ENCODE peak calls at places on chromosomes 5 and 9, in four cellular contexts. One of them, this sample, is unnamed.

GRCh38 chr9:94757158-94757557 is 30.7 kb downstream of the AOPEP start:
- DNase-seq in HCT116: no peak
- DNase-seq in K562: peak; percentile 49
- DNase-seq in ovary: no peak
- DNase-seq in this sample: no peak

GRCh38 chr5:1468247-1468612 is 23.0 kb upstream of the SLC6A3 start:
- DNase-seq in K562: peak; percentile 48
- DNase-seq in HCT116: no peak
- DNase-seq in ovary: no peak
- DNase-seq in this sample: no peak

GRCh38 chr9:113857875-113858274 is 18.2 kb upstream of the ZNF618 start:
- DNase-seq in ovary: no peak
- DNase-seq in HCT116: no peak
- DNase-seq in K562: no peak
- DNase-seq in this sample: no peak

GRCh38 chr9:114172981-114173833 is 17.9 kb downstream of the COL27A1 start:
- DNase-seq in ovary: no peak
- DNase-seq in K562: no peak
- DNase-seq in HCT116: no peak
- DNase-seq in this sample: no peak

GRCh38 chr5:65803699-65804426 is 81.9 kb downstream of the NLN start:
- DNase-seq in HCT116: no peak
- DNase-seq in ovary: no peak
- DNase-seq in K562: no peak
- DNase-seq in this sample: no peak

GRCh38 chr9:35367451-35367850 is 122.5 kb upstream of the RUSC2 start:
- DNase-seq in K562: no peak
- DNase-seq in ovary: no peak
- DNase-seq in HCT116: no peak
- DNase-seq in this sample: no peak

GRCh38 chr5:107669543-107670027 is 1.2 kb downstream of the EFNA5 start:
- DNase-seq in ovary: peak; percentile 36
- DNase-seq in HCT116: no peak
- DNase-seq in K562: no peak
- DNase-seq in this sample: no peak

GRCh38 chr5:157458835-157459234 is 1.2 kb upstream of the NIPAL4 start:
- DNase-seq in K562: no peak
- DNase-seq in HCT116: no peak
- DNase-seq in ovary: no peak
- DNase-seq in this sample: no peak

GRCh38 chr9:121876658-121877271 is 216.3 kb downstream of the TTLL11 start:
- DNase-seq in HCT116: no peak
- DNase-seq in K562: no peak
- DNase-seq in ovary: no peak
- DNase-seq in this sample: no peak

GRCh38 chr9:129220771-129221170 is 42.7 kb upstream of the IER5L start:
- DNase-seq in ovary: no peak
- DNase-seq in K562: no peak
- DNase-seq in HCT116: no peak
- DNase-seq in this sample: no peak

GRCh38 chr9:36217256-36217968 is 26.7 kb downstream of the CLTA start:
- DNase-seq in K562: no peak
- DNase-seq in ovary: no peak
- DNase-seq in HCT116: no peak
- DNase-seq in this sample: no peak

GRCh38 chr5:141841376-141841775 is 36.8 kb downstream of the PCDH1 start:
- DNase-seq in HCT116: no peak
- DNase-seq in K562: no peak
- DNase-seq in ovary: no peak
- DNase-seq in this sample: no peak
- TF ChIP-seq POLR2A in HCT116: no peak
- TF ChIP-seq POLR2A in K562: no peak
- TF ChIP-seq POLR2A in ovary: no peak
- TF ChIP-seq POLR2A in this sample: no peak

GRCh38 chr9:96566401-96567202 is 53.0 kb downstream of the CDC14B start:
- DNase-seq in HCT116: peak; percentile 88
- DNase-seq in ovary: peak; percentile 68
- DNase-seq in K562: peak; percentile 81
- DNase-seq in this sample: peak; percentile 79

GRCh38 chr9:96564217-96564616 is 55.4 kb downstream of the CDC14B start:
- DNase-seq in ovary: no peak
- DNase-seq in K562: no peak
- DNase-seq in HCT116: no peak
- DNase-seq in this sample: no peak

GRCh38 chr9:96565684-96566360 is 53.8 kb downstream of the CDC14B start:
- DNase-seq in ovary: no peak
- DNase-seq in HCT116: no peak
- DNase-seq in K562: no peak
- DNase-seq in this sample: no peak

GRCh38 chr9:96567203-96567700 is 52.4 kb downstream of the CDC14B start:
- DNase-seq in K562: no peak
- DNase-seq in ovary: no peak
- DNase-seq in HCT116: no peak
- DNase-seq in this sample: peak; percentile 40
- TF ChIP-seq POLR2A in K562: no peak
- TF ChIP-seq POLR2A in ovary: no peak
- TF ChIP-seq POLR2A in HCT116: no peak
- TF ChIP-seq POLR2A in this sample: no peak

DNA sequence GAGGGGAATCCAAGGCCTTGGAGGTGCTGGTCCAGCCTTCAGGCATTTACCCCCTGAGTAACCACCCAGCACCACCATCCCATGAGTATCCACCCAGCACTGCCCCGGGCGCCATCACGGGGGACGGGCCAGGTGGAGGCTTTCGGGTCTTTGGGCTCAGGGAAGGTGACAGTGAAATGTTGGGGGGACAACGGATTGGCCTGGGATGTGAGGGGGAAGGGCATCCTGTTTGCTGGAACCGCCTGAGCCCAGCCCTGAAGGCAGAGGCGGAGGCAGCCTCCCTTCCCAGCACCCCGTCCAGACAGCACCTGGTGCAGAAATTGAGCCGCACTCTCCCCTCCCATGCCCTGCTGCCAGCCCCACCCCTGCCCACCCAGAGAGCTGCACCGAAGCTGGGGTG is 17.0 kb downstream of the ASS1 start:
- DNase-seq in ovary: no peak
- DNase-seq in K562: no peak
- DNase-seq in HCT116: no peak
- DNase-seq in this sample: no peak
- TF ChIP-seq POLR2A in ovary: no peak
- TF ChIP-seq POLR2A in K562: no peak
- TF ChIP-seq POLR2A in HCT116: no peak
- TF ChIP-seq POLR2A in this sample: no peak

GRCh38 chr9:134944916-134945315 is 27.2 kb upstream of the FCN1 start:
- DNase-seq in K562: no peak
- DNase-seq in HCT116: no peak
- DNase-seq in ovary: peak; percentile 38
- DNase-seq in this sample: no peak

GRCh38 chr9:134944351-134944802 is 26.7 kb upstream of the FCN1 start:
- DNase-seq in ovary: peak; percentile 61
- DNase-seq in K562: no peak
- DNase-seq in HCT116: no peak
- DNase-seq in this sample: no peak

GRCh38 chr9:134947265-134947955 is 29.7 kb upstream of the FCN1 start:
- DNase-seq in ovary: peak; percentile 55
- DNase-seq in K562: no peak
- DNase-seq in HCT116: no peak
- DNase-seq in this sample: no peak

GRCh38 chr9:134946663-134947062 is 29.0 kb upstream of the FCN1 start:
- DNase-seq in K562: no peak
- DNase-seq in ovary: no peak
- DNase-seq in HCT116: no peak
- DNase-seq in this sample: no peak

GRCh38 chr9:134945509-134946275 is 28.0 kb upstream of the FCN1 start:
- DNase-seq in HCT116: no peak
- DNase-seq in ovary: no peak
- DNase-seq in K562: no peak
- DNase-seq in this sample: no peak
- TF ChIP-seq POLR2A in HCT116: no peak
- TF ChIP-seq POLR2A in ovary: no peak
- TF ChIP-seq POLR2A in K562: no peak
- TF ChIP-seq POLR2A in this sample: no peak

GRCh38 chr9:112555091-112555643 is 68.5 kb downstream of the KIAA1958 start:
- DNase-seq in K562: no peak
- DNase-seq in HCT116: no peak
- DNase-seq in ovary: no peak
- DNase-seq in this sample: no peak

GRCh38 chr9:112555844-112556482 is 69.3 kb downstream of the KIAA1958 start:
- DNase-seq in HCT116: no peak
- DNase-seq in K562: no peak
- DNase-seq in ovary: no peak
- DNase-seq in this sample: peak; percentile 21

GRCh38 chr9:112556497-112557085 is 70.0 kb downstream of the KIAA1958 start:
- DNase-seq in K562: no peak
- DNase-seq in HCT116: no peak
- DNase-seq in ovary: no peak
- DNase-seq in this sample: no peak

GRCh38 chr9:112553256-112553826 is 66.7 kb downstream of the KIAA1958 start:
- DNase-seq in HCT116: no peak
- DNase-seq in K562: no peak
- DNase-seq in ovary: no peak
- DNase-seq in this sample: no peak

DNA sequence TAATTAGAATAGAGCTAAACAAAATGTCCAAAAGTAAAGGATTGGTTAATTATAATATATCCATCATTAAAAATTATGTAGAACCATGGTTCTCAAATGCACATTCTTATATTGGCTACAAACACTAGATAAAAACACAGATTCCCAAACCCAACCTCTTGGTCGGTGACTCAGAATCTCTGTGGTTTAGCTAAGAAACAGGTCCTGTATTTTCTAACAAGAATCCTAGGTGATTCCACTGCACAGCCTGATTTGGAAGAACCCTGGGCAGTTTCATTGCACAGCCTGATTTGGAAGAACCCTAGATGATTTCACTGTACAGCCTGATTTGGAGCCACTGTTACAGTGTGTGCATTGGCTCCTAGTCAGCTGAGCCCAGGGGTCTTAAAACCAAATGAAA is 67.9 kb downstream of the KIAA1958 start:
- DNase-seq in HCT116: no peak
- DNase-seq in ovary: no peak
- DNase-seq in K562: no peak
- DNase-seq in this sample: no peak
- TF ChIP-seq POLR2A in HCT116: no peak
- TF ChIP-seq POLR2A in ovary: no peak
- TF ChIP-seq POLR2A in K562: no peak
- TF ChIP-seq POLR2A in this sample: no peak

GRCh38 chr5:118616281-118616680 is 372.1 kb downstream of the DTWD2 start:
- DNase-seq in ovary: no peak
- DNase-seq in HCT116: no peak
- DNase-seq in K562: no peak
- DNase-seq in this sample: no peak
- TF ChIP-seq POLR2A in ovary: no peak
- TF ChIP-seq POLR2A in HCT116: no peak
- TF ChIP-seq POLR2A in K562: no peak
- TF ChIP-seq POLR2A in this sample: no peak

DNA sequence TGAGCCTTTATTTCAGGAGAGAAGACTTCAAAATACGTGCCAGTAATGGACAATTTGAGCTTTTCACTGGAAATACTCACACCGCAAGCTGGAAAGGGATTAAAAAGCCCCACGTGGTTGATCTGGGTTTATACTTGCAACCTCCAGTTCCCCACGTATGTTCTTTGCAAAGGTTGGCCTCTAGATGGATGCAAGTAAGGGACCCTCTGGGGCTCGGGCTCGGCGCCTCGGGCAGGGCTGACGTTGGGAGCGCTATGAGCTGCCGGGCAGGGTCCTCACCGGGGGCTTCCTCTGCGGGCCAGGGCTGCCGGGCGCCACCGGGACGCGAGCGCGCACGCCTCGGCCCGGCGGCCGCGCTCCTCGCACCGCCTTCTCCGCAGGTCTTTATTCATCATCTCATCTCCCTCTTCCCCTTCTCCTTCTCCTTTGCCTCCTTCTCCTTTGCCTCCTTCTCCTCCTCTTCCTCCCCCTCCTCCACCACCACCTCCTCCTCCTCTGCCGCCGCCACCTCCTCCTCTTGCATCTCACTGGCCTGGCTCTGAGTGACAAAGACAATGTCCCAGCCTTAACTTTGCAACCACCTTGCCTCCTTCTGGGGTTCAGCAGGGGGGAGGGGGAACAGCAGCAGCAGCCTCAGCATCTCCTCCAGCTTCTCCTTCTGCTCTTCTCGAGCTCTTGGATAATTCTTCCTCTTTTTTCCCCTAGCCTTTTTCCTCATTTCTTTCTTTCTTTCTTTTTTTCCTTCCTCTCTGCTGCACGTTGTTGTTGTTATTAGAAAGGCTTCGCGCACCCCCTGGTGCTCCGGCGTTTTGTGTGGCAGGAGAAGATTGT is 636 bp upstream of the ZNF462 start:
- DNase-seq in HCT116: no peak
- DNase-seq in K562: no peak
- DNase-seq in ovary: peak; percentile 64
- DNase-seq in this sample: no peak
- TF ChIP-seq POLR2A in HCT116: no peak
- TF ChIP-seq POLR2A in K562: no peak
- TF ChIP-seq POLR2A in ovary: no peak
- TF ChIP-seq POLR2A in this sample: no peak

GRCh38 chr9:32552172-32552872 is at the start of the genes SMIM27 and TOPORS:
- DNase-seq in K562: peak; percentile 90
- DNase-seq in ovary: peak; percentile 92
- DNase-seq in HCT116: peak; percentile 84
- DNase-seq in this sample: peak; percentile 63
- TF ChIP-seq POLR2A in K562: peak; percentile 89
- TF ChIP-seq POLR2A in ovary: peak; percentile 83
- TF ChIP-seq POLR2A in HCT116: peak; percentile 88
- TF ChIP-seq POLR2A in this sample: peak; percentile 89

DNA sequence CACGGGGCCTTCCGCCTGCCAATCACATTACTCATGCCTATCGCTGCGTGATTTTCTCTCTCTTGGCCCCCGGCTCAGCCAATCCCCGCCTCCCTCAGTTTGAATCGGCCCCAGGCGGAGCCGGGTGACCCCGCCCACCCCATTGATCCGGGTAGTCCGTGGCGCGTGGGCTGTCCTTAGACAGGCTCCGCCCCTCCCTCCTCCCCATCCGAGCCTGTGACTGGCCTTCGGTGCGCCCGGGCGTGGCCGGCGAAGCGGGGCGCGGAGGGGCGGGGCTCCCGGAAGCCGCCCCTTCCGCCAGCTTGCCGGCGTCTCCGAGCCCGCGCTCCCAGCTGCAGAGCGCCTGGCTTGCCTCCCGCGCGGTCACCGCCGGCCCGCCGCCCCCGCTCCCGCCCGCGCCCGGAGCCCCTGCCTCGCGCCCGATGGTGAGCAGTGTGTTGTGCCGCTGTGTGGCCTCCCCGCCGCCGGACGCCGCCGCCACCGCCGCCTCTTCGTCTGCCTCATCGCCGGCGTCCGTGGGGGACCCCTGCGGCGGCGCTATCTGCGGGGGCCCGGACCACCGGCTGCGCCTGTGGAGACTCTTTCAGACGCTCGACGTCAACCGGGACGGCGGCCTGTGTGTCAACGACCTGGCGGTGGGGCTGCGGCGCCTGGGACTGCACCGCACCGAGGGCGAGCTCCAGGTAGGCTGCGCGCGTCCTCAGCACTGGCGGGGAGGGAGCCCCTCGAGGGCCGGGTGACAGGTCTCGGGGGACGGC is at the start of gene SLC25A25:
- DNase-seq in K562: peak; percentile 99
- DNase-seq in ovary: peak; percentile 100
- DNase-seq in HCT116: peak; percentile 97
- DNase-seq in this sample: peak; percentile 90
- TF ChIP-seq POLR2A in K562: no peak
- TF ChIP-seq POLR2A in ovary: peak; percentile 87
- TF ChIP-seq POLR2A in HCT116: no peak
- TF ChIP-seq POLR2A in this sample: no peak

This sample was measured in GM12891.